ENCODE peak calls at places on chromosomes 7 and 10, in four cellular contexts. X is heart right ventricle, F is RWPE2, C is transverse colon. R is an unnamed sample.

GRCh38 chr10:34875061-34875460 is 60.0 kb upstream of the PARD3 start:
- DNase-seq in C (no peak), X (no peak), F (no peak), R (no peak)

GRCh38 chr10:75187961-75188426 is 22.6 kb upstream of the VDAC2 start:
- DNase-seq in C (peak), X (no peak), F (no peak), R (peak)

GRCh38 chr10:4195214-4195613 is 410.2 kb upstream of the KLF6 start:
- DNase-seq in F (peak), C (peak), X (no peak), R (no peak)

GRCh38 chr7:76023002-76023401 is 24.8 kb downstream of the STYXL1 start:
- DNase-seq in X (no peak), F (no peak), C (no peak), R (no peak)

GRCh38 chr10:32372000-32372875 is 25.3 kb upstream of the EPC1 start:
- DNase-seq in X (no peak), F (no peak), C (no peak), R (no peak)

GRCh38 chr7:44760034-44760580 is 11.5 kb downstream of the ZMIZ2 start:
- DNase-seq in C (no peak), X (no peak), F (no peak), R (no peak)

GRCh38 chr7:107286751-107287621 is 118.2 kb downstream of the HBP1 start:
- DNase-seq in C (no peak), X (no peak), F (no peak), R (no peak)

GRCh38 chr7:80440908-80441307 is 71.0 kb downstream of the GNAT3 start:
- DNase-seq in F (no peak), X (no peak), C (no peak), R (no peak)

GRCh38 chr10:102605712-102606111 is 38.6 kb upstream of the TRIM8 start:
- DNase-seq in F (no peak), C (no peak), X (no peak), R (no peak)

GRCh38 chr10:102611514-102612095 is 32.7 kb upstream of the TRIM8 start:
- DNase-seq in C (no peak), X (no peak), F (peak), R (no peak)

GRCh38 chr10:102604379-102604960 is 39.8 kb upstream of the TRIM8 start:
- DNase-seq in F (no peak), X (no peak), C (no peak), R (no peak)

GRCh38 chr10:102610499-102610898 is 33.8 kb upstream of the TRIM8 start:
- DNase-seq in F (peak), C (no peak), X (no peak), R (no peak)

DNA sequence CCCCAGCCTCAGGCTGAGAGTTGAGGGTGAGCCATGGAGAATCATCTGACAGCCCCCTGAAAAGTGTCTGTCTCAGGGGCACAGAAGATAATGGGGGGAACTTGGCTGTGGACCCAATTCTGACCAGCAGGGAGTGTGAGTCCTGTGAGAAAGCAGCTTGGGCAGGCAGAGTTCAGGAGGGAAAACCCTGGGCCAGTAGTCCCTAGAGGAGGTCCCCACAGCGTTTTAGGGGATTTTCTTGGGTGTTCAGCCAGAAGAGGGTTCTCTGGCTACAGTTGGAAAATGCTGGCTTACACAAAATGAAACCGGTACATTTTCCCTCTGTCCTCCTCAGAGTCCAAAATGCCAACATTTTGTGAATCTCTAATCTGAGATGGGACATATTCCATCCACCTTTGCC is 35.8 kb upstream of the TRIM8 start:
- DNase-seq in C (no peak), F (no peak), X (no peak), R (peak)
- TF ChIP-seq CTCF in C (no peak), F (no peak), X (no peak), R (no peak)

GRCh38 chr7:130216750-130217149 is 9.1 kb downstream of the SSMEM1 start:
- DNase-seq in X (no peak), F (no peak), C (no peak), R (no peak)
- TF ChIP-seq CTCF in X (no peak), F (no peak), C (no peak), R (no peak)

GRCh38 chr10:866577-866941 is 64.9 kb downstream of the LARP4B start:
- DNase-seq in C (no peak), F (no peak), X (no peak), R (no peak)
- TF ChIP-seq CTCF in C (no peak), F (no peak), X (no peak), R (no peak)

GRCh38 chr7:6146666-6147065 is 115.5 kb downstream of the ANKRD61 start:
- DNase-seq in F (no peak), X (no peak), C (no peak), R (no peak)

GRCh38 chr7:6143997-6144396 is 112.8 kb downstream of the ANKRD61 start:
- DNase-seq in X (no peak), C (no peak), F (no peak), R (no peak)

GRCh38 chr7:6139189-6139996 is 108.2 kb downstream of the ANKRD61 start:
- DNase-seq in X (no peak), F (no peak), C (no peak), R (no peak)

GRCh38 chr7:6147627-6148026 is 116.5 kb downstream of the ANKRD61 start:
- DNase-seq in F (no peak), C (no peak), X (no peak), R (no peak)

GRCh38 chr7:6142871-6143380 is 111.8 kb downstream of the ANKRD61 start:
- DNase-seq in C (no peak), F (no peak), X (no peak), R (no peak)
- TF ChIP-seq CTCF in C (no peak), F (no peak), X (no peak), R (no peak)

DNA sequence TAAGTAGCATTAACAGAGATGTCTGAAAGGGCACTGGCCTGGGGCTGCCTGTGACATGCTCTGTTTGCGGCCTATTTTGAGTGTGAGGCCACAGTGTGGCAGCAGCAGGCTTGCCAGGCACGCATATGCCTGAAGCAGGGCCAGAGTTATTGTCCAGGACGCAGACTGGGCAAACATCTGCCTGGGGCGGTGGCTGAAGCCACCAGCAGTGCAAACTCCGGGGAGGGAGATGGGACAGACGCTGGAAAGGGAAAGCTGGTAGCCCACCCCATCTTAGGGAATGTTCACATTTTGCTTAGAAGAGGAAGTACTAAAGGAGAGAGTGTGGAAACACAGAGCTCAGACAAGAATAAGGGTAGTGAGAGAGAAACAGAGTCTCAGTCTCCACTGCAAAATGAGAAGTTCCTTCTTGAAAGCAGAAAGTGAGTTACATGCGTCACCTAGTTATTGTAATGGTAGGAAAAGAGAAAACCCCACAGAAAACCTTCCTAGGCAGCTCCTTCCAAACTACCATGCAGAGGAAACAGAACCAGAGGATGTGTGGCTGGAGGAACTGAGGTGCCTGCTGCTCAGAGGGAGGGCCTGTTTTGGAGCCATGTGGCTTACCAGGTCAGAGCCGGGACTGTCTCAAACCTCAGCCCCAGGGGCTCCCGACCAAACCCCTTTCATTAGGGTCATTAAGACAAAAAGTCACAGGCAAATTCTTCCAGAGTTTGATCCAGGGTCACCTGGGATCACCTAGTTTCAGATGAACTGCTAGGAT is 14.5 kb downstream of the AKR1B1 start:
- DNase-seq in C (no peak), F (no peak), X (peak), R (no peak)
- TF ChIP-seq CTCF in C (no peak), F (peak), X (peak), R (no peak)

GRCh38 chr7:149873074-149873967 is 448 bp upstream of the ATP6V0E2 start:
- DNase-seq in C (peak), X (peak), F (peak), R (peak)

GRCh38 chr7:149873968-149874643 is at the start of gene ATP6V0E2:
- DNase-seq in C (no peak), X (no peak), F (no peak), R (peak)

GRCh38 chr7:149870701-149871483 is 2.9 kb upstream of the ATP6V0E2 start:
- DNase-seq in X (no peak), C (no peak), F (no peak), R (peak)

GRCh38 chr7:149871576-149871975 is 2.2 kb upstream of the ATP6V0E2 start:
- DNase-seq in X (no peak), C (no peak), F (peak), R (no peak)

DNA sequence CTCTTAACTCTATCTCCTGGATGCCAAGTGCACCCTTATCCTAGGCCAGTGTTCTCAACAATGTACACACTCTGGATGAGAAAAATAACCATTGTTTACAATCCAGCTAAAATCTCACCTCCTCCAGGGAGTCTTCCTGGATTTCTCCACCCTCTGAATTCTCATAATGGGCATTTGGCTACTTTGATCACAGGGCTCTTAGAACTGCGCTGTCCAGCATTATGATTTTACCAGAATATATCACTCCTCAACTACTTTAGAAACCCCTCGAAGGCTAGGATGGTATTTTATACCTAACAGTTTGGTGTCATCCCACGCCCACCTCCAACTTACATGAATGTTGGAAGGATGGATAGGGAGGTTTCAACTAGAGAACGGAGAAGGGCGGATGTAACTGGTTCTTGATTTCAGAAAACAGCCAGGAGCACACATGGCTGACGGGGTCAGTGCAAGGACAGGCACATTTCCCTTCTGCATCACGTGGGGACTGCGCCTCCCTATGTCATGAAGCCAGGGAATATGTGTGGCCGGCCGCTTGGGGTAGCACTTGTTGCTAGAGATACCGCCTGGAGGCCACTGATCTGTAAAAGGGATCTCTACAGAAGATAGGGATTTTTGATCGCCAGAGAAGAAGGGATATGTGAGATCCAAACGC is 1.2 kb upstream of the ATP6V0E2 start:
- DNase-seq in F (peak), C (peak), X (peak), R (peak)
- TF ChIP-seq CTCF in F (peak), C (peak), X (peak), R (no peak)

DNA sequence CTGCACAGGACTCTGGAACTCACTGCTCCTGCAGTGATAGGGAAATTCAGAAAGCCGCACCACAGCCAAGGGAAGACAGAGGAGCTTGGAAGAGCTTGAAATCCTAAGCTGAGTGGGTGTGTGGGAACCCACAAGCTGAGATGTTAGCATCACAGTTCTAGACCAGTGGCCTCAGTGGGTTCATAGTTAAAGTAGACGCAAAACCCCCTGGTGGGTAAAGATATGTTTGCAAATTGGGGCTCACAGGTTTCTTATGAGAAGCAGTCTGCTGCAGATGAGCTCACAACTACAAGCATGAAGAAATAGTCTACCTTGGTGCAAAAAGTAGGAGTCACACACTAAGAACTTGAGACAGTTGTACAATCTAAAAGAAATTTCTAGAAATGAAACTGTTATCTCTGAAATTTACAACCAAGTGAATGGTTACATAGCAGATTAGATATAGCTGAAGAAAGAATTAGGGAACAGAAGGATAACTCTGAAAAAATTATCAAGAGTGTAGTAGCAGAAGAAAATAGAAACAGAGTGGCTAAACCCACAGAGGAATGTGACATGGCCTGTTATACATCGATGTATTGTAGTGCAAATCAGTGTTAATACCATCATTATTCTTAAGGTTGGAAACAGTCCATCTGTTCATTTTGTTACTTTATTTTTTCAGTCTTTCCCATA is 77.2 kb downstream of the DYNC2I1 start:
- DNase-seq in F (no peak), C (no peak), X (no peak), R (no peak)
- TF ChIP-seq CTCF in F (no peak), C (no peak), X (no peak), R (no peak)

GRCh38 chr7:28855538-28856217 is 102.5 kb downstream of the TRIL start:
- DNase-seq in F (peak), C (no peak), X (no peak), R (no peak)
- TF ChIP-seq CTCF in F (no peak), C (no peak), X (no peak), R (no peak)